ENCODE peak calls at places on chromosomes 7 and 10, in seven cellular contexts. One of them, this sample, is unnamed.

GRCh38 chr7:55478700-55479099 is 93.6 kb downstream of the VOPP1 start:
- DNase-seq in HCT116: no peak
- DNase-seq in activated naive CD8-positive, alpha-beta T cell treated with anti-CD3 and anti-CD28 coated beads for 36 hours: no peak
- DNase-seq in tibial artery: no peak
- DNase-seq in NCI-H82: no peak
- DNase-seq in SK-MEL-5: no peak
- DNase-seq in fibroblast of mammary gland: no peak
- DNase-seq in this sample: no peak

GRCh38 chr10:77616766-77617165 is 20.8 kb downstream of the KCNMA1 start:
- DNase-seq in HCT116: no peak
- DNase-seq in activated naive CD8-positive, alpha-beta T cell treated with anti-CD3 and anti-CD28 coated beads for 36 hours: no peak
- DNase-seq in tibial artery: no peak
- DNase-seq in NCI-H82: no peak
- DNase-seq in SK-MEL-5: no peak
- DNase-seq in fibroblast of mammary gland: no peak
- DNase-seq in this sample: no peak

GRCh38 chr10:60444494-60445064 is 54.9 kb upstream of the ANK3 start:
- DNase-seq in HCT116: peak; percentile 18
- DNase-seq in activated naive CD8-positive, alpha-beta T cell treated with anti-CD3 and anti-CD28 coated beads for 36 hours: no peak
- DNase-seq in tibial artery: no peak
- DNase-seq in NCI-H82: peak; percentile 16
- DNase-seq in SK-MEL-5: peak; percentile 39
- DNase-seq in fibroblast of mammary gland: peak; percentile 60
- DNase-seq in this sample: peak; percentile 70

GRCh38 chr7:10412426-10413019 is 561.1 kb upstream of the PHF14 start:
- DNase-seq in HCT116: peak; percentile 16
- DNase-seq in activated naive CD8-positive, alpha-beta T cell treated with anti-CD3 and anti-CD28 coated beads for 36 hours: peak; percentile 5
- DNase-seq in tibial artery: no peak
- DNase-seq in NCI-H82: peak; percentile 70
- DNase-seq in SK-MEL-5: peak; percentile 77
- DNase-seq in fibroblast of mammary gland: peak; percentile 34
- DNase-seq in this sample: peak; percentile 47

GRCh38 chr7:5541087-5541992 is 117.7 kb upstream of the TNRC18 start:
- DNase-seq in HCT116: no peak
- DNase-seq in activated naive CD8-positive, alpha-beta T cell treated with anti-CD3 and anti-CD28 coated beads for 36 hours: no peak
- DNase-seq in tibial artery: no peak
- DNase-seq in NCI-H82: no peak
- DNase-seq in SK-MEL-5: no peak
- DNase-seq in fibroblast of mammary gland: no peak
- DNase-seq in this sample: no peak

GRCh38 chr7:31000161-31000693 is 36.5 kb downstream of the GHRHR start:
- DNase-seq in HCT116: no peak
- DNase-seq in activated naive CD8-positive, alpha-beta T cell treated with anti-CD3 and anti-CD28 coated beads for 36 hours: no peak
- DNase-seq in tibial artery: no peak
- DNase-seq in NCI-H82: no peak
- DNase-seq in SK-MEL-5: no peak
- DNase-seq in fibroblast of mammary gland: peak; percentile 90
- DNase-seq in this sample: no peak

GRCh38 chr7:28626629-28627262 is 214.4 kb downstream of the CREB5 start:
- DNase-seq in HCT116: peak; percentile 40
- DNase-seq in activated naive CD8-positive, alpha-beta T cell treated with anti-CD3 and anti-CD28 coated beads for 36 hours: peak; percentile 17
- DNase-seq in tibial artery: no peak
- DNase-seq in NCI-H82: peak; percentile 75
- DNase-seq in SK-MEL-5: peak; percentile 86
- DNase-seq in fibroblast of mammary gland: peak; percentile 69
- DNase-seq in this sample: no peak

GRCh38 chr7:136339464-136339863 is 362.3 kb upstream of the MTPN start:
- DNase-seq in HCT116: no peak
- DNase-seq in activated naive CD8-positive, alpha-beta T cell treated with anti-CD3 and anti-CD28 coated beads for 36 hours: no peak
- DNase-seq in tibial artery: no peak
- DNase-seq in NCI-H82: no peak
- DNase-seq in SK-MEL-5: no peak
- DNase-seq in fibroblast of mammary gland: no peak
- DNase-seq in this sample: no peak

GRCh38 chr10:99996934-99997648 is 12.7 kb downstream of the DNMBP start:
- DNase-seq in HCT116: no peak
- DNase-seq in activated naive CD8-positive, alpha-beta T cell treated with anti-CD3 and anti-CD28 coated beads for 36 hours: no peak
- DNase-seq in tibial artery: no peak
- DNase-seq in NCI-H82: peak; percentile 35
- DNase-seq in SK-MEL-5: peak; percentile 30
- DNase-seq in fibroblast of mammary gland: peak; percentile 78
- DNase-seq in this sample: no peak

GRCh38 chr7:2610466-2610865 is 21.3 kb upstream of the TTYH3 start:
- DNase-seq in HCT116: no peak
- DNase-seq in activated naive CD8-positive, alpha-beta T cell treated with anti-CD3 and anti-CD28 coated beads for 36 hours: no peak
- DNase-seq in tibial artery: no peak
- DNase-seq in NCI-H82: no peak
- DNase-seq in SK-MEL-5: no peak
- DNase-seq in fibroblast of mammary gland: no peak
- DNase-seq in this sample: no peak

GRCh38 chr10:72785422-72785818 is 93.5 kb downstream of the MCU start:
- DNase-seq in HCT116: no peak
- DNase-seq in activated naive CD8-positive, alpha-beta T cell treated with anti-CD3 and anti-CD28 coated beads for 36 hours: no peak
- DNase-seq in tibial artery: no peak
- DNase-seq in NCI-H82: no peak
- DNase-seq in SK-MEL-5: no peak
- DNase-seq in fibroblast of mammary gland: no peak
- DNase-seq in this sample: no peak

GRCh38 chr7:30012757-30013156 is 13.7 kb downstream of the FKBP14 start:
- DNase-seq in HCT116: no peak
- DNase-seq in activated naive CD8-positive, alpha-beta T cell treated with anti-CD3 and anti-CD28 coated beads for 36 hours: no peak
- DNase-seq in tibial artery: no peak
- DNase-seq in NCI-H82: no peak
- DNase-seq in SK-MEL-5: no peak
- DNase-seq in fibroblast of mammary gland: no peak
- DNase-seq in this sample: no peak

GRCh38 chr10:31101123-31101522 is 69.5 kb upstream of the ZNF438 start:
- DNase-seq in HCT116: peak; percentile 85
- DNase-seq in activated naive CD8-positive, alpha-beta T cell treated with anti-CD3 and anti-CD28 coated beads for 36 hours: peak; percentile 72
- DNase-seq in tibial artery: no peak
- DNase-seq in NCI-H82: no peak
- DNase-seq in SK-MEL-5: no peak
- DNase-seq in fibroblast of mammary gland: peak; percentile 92
- DNase-seq in this sample: no peak

GRCh38 chr7:133837248-133837647 is 289.9 kb upstream of the LRGUK start:
- DNase-seq in HCT116: no peak
- DNase-seq in activated naive CD8-positive, alpha-beta T cell treated with anti-CD3 and anti-CD28 coated beads for 36 hours: no peak
- DNase-seq in tibial artery: no peak
- DNase-seq in NCI-H82: peak; percentile 51
- DNase-seq in SK-MEL-5: no peak
- DNase-seq in fibroblast of mammary gland: no peak
- DNase-seq in this sample: no peak

GRCh38 chr10:91582063-91582673 is 50.7 kb downstream of the PPP1R3C start:
- DNase-seq in HCT116: no peak
- DNase-seq in activated naive CD8-positive, alpha-beta T cell treated with anti-CD3 and anti-CD28 coated beads for 36 hours: no peak
- DNase-seq in tibial artery: peak; percentile 84
- DNase-seq in NCI-H82: no peak
- DNase-seq in SK-MEL-5: no peak
- DNase-seq in fibroblast of mammary gland: no peak
- DNase-seq in this sample: no peak

GRCh38 chr10:132634241-132634946 is 96.8 kb downstream of the INPP5A start:
- DNase-seq in HCT116: no peak
- DNase-seq in activated naive CD8-positive, alpha-beta T cell treated with anti-CD3 and anti-CD28 coated beads for 36 hours: no peak
- DNase-seq in tibial artery: peak; percentile 53
- DNase-seq in NCI-H82: no peak
- DNase-seq in SK-MEL-5: peak; percentile 19
- DNase-seq in fibroblast of mammary gland: no peak
- DNase-seq in this sample: no peak

This sample was measured in globus pallidus.